ENCODE peak calls at places on chromosome 2, in seven cellular contexts. W is HTR-8/SVneo, N is cortex of kidney, A is MV-4-11, X is mesendoderm, D is fibroblast of the aortic adventitia, M is dorsolateral prefrontal cortex. R is an unnamed sample.

GRCh38 chr2:20621366-20622295 is 29.3 kb downstream of the HS1BP3 start:
- DNase-seq in W (no peak), N (no peak), A (no peak), X (no peak), D (no peak), M (peak; percentile 34), R (no peak)

GRCh38 chr2:40409734-40410133 is 42.2 kb downstream of the SLC8A1 start:
- DNase-seq in W (no peak), N (no peak), A (no peak), X (no peak), D (no peak), M (no peak), R (no peak)

GRCh38 chr2:173149491-173149890 is 73.8 kb downstream of the MAP3K20 start:
- DNase-seq in W (no peak), N (no peak), A (no peak), X (no peak), D (no peak), M (no peak), R (no peak)

GRCh38 chr2:30265441-30266015 is 34.2 kb downstream of the LBH start:
- DNase-seq in W (no peak), N (no peak), A (no peak), X (no peak), D (peak; percentile 70), M (no peak), R (no peak)

GRCh38 chr2:157890960-157891629 is 15.0 kb upstream of the ACVR1 start:
- DNase-seq in W (no peak), N (no peak), A (no peak), X (no peak), D (no peak), M (no peak), R (no peak)

GRCh38 chr2:230847883-230848388 is 16.8 kb upstream of the ITM2C start:
- DNase-seq in W (peak; percentile 86), N (no peak), A (peak; percentile 80), X (peak; percentile 93), D (peak; percentile 79), M (peak; percentile 88), R (peak; percentile 54)

GRCh38 chr2:126409850-126410249 is 246.1 kb upstream of the GYPC start:
- DNase-seq in W (no peak), N (no peak), A (no peak), X (no peak), D (no peak), M (no peak), R (no peak)

GRCh38 chr2:150063432-150063889 is 424.0 kb downstream of the RND3 start:
- DNase-seq in W (peak; percentile 47), N (no peak), A (no peak), X (no peak), D (peak; percentile 70), M (no peak), R (no peak)

GRCh38 chr2:237920673-237921072 is 46.1 kb upstream of the UBE2F start:
- DNase-seq in W (no peak), N (no peak), A (no peak), X (no peak), D (no peak), M (no peak), R (no peak)

GRCh38 chr2:88181511-88181910 is 11.4 kb downstream of the THNSL2 start:
- DNase-seq in W (no peak), N (no peak), A (peak; percentile 68), X (no peak), D (peak; percentile 16), M (no peak), R (no peak)

GRCh38 chr2:118857677-118858484 is 10.4 kb upstream of the EN1 start:
- DNase-seq in W (no peak), N (no peak), A (no peak), X (peak; percentile 13), D (no peak), M (no peak), R (no peak)

GRCh38 chr2:160062283-160063005 is at the start of gene PLA2R1:
- DNase-seq in W (peak; percentile 32), N (no peak), A (no peak), X (peak; percentile 78), D (peak; percentile 58), M (peak; percentile 46), R (no peak)

GRCh38 chr2:41919135-41919534 is 128.7 kb upstream of the PKDCC start:
- DNase-seq in W (no peak), N (no peak), A (no peak), X (no peak), D (no peak), M (no peak), R (no peak)

GRCh38 chr2:224173210-224173609 is 134.1 kb upstream of the SERPINE2 start:
- DNase-seq in W (no peak), N (no peak), A (no peak), X (no peak), D (peak; percentile 42), M (no peak), R (no peak)

GRCh38 chr2:1480671-1481076 is 67.4 kb downstream of the TPO start:
- DNase-seq in W (no peak), N (no peak), A (no peak), X (no peak), D (no peak), M (peak; percentile 31), R (no peak)

GRCh38 chr2:218570850-218571249 is 2.2 kb downstream of the CNOT9 start:
- DNase-seq in W (no peak), N (no peak), A (no peak), X (no peak), D (peak; percentile 41), M (no peak), R (no peak)

GRCh38 chr2:181546086-181546485 is 88.9 kb downstream of the ITGA4 start:
- DNase-seq in W (no peak), N (no peak), A (no peak), X (no peak), D (peak; percentile 1), M (no peak), R (no peak)

GRCh38 chr2:23760746-23761145 is 166.2 kb downstream of the ATAD2B start:
- DNase-seq in W (peak; percentile 18), N (no peak), A (no peak), X (peak; percentile 43), D (peak; percentile 89), M (no peak), R (no peak)

GRCh38 chr2:96751800-96752199 is 8.9 kb upstream of the CNNM4 start:
- DNase-seq in W (no peak), N (no peak), A (no peak), X (no peak), D (no peak), M (no peak), R (no peak)